ENCODE peak calls at places on chromosome 13, in seven cellular contexts. Z is right lobe of liver, M is ovary, L is iris pigment epithelial cell, H is ELR, C is left colon, I is nephron progenitor cell. T is an unnamed sample.
A peak's percentile ranks its signal among the peaks of the same experiment; 100 is the strongest.

GRCh38 chr13:27792393-27793218 is at the start of gene GSX1:
- DNase-seq in L (peak; percentile 76), H (peak; percentile 53), Z (peak; percentile 75), C (peak; percentile 71), M (peak; percentile 70), I (peak; percentile 90), T (peak; percentile 75)

GRCh38 chr13:48155850-48156249 is 60.9 kb upstream of the MED4 start:
- DNase-seq in L (peak; percentile 82), M (no peak), H (peak; percentile 80), C (no peak), I (no peak), Z (no peak), T (no peak)

GRCh38 chr13:23159587-23160240 is 21.1 kb upstream of the SGCG start:
- DNase-seq in H (no peak), M (no peak), C (no peak), Z (no peak), L (no peak), I (peak; percentile 52), T (no peak)

GRCh38 chr13:30743319-30744055 is 8.1 kb downstream of the ALOX5AP start:
- DNase-seq in L (peak; percentile 99), H (peak; percentile 99), C (no peak), I (no peak), M (peak; percentile 60), Z (no peak), T (peak; percentile 42)

GRCh38 chr13:89169951-89170350 is 1498.8 kb downstream of the SLITRK5 start:
- DNase-seq in M (no peak), L (no peak), H (no peak), Z (no peak), C (no peak), I (no peak), T (no peak)

GRCh38 chr13:40640845-40641458 is 25.5 kb downstream of the FOXO1 start:
- DNase-seq in I (no peak), M (no peak), Z (no peak), H (no peak), C (no peak), L (no peak), T (no peak)

GRCh38 chr13:33218020-33218419 is 67.5 kb downstream of the STARD13 start:
- DNase-seq in M (no peak), C (no peak), I (no peak), Z (no peak), L (peak; percentile 89), H (peak; percentile 45), T (no peak)

GRCh38 chr13:81917829-81918228 is 1576.9 kb upstream of the SPRY2 start:
- DNase-seq in L (no peak), H (no peak), M (no peak), I (no peak), C (no peak), Z (no peak), T (no peak)

GRCh38 chr13:83577183-83577582 is 305.1 kb downstream of the SLITRK1 start:
- DNase-seq in C (no peak), Z (no peak), H (no peak), I (no peak), L (no peak), M (no peak), T (no peak)

GRCh38 chr13:58883405-58883804 is 1251.9 kb downstream of the PCDH17 start:
- DNase-seq in H (no peak), L (no peak), Z (no peak), I (no peak), M (no peak), C (no peak), T (no peak)

GRCh38 chr13:26168276-26168814 is 53.8 kb downstream of the RNF6 start:
- DNase-seq in H (peak; percentile 37), I (no peak), L (peak; percentile 91), Z (no peak), C (no peak), M (no peak), T (no peak)

GRCh38 chr13:47519626-47520025 is 481.4 kb downstream of the SUCLA2 start:
- DNase-seq in Z (no peak), C (no peak), H (no peak), L (no peak), I (no peak), M (no peak), T (no peak)

GRCh38 chr13:72737033-72737432 is 9.3 kb downstream of the BORA start:
- DNase-seq in M (no peak), Z (no peak), C (no peak), H (no peak), L (no peak), I (no peak), T (no peak)

GRCh38 chr13:53953205-53953604 is 924.6 kb downstream of the OLFM4 start:
- DNase-seq in C (no peak), L (no peak), M (no peak), H (no peak), I (no peak), Z (no peak), T (no peak)

GRCh38 chr13:53159439-53159838 is 130.8 kb downstream of the OLFM4 start:
- DNase-seq in M (no peak), L (no peak), C (no peak), H (no peak), Z (no peak), I (no peak), T (no peak)

GRCh38 chr13:59318320-59318930 is 845.3 kb downstream of the DIAPH3 start:
- DNase-seq in Z (peak; percentile 65), H (peak; percentile 41), I (peak; percentile 90), L (peak; percentile 56), M (peak; percentile 36), C (peak; percentile 72), T (peak; percentile 81)

GRCh38 chr13:99980201-99981114 is 1.1 kb upstream of the ZIC2 start:
- DNase-seq in Z (peak; percentile 76), I (peak; percentile 83), L (peak; percentile 71), M (peak; percentile 70), C (peak; percentile 75), H (peak; percentile 77), T (peak; percentile 67)

GRCh38 chr13:109955598-109955997 is 169.2 kb upstream of the IRS2 start:
- DNase-seq in M (no peak), C (no peak), H (no peak), Z (no peak), I (no peak), L (peak; percentile 84), T (no peak)

GRCh38 chr13:111045170-111045569 is 69.9 kb upstream of the ARHGEF7 start:
- DNase-seq in L (no peak), Z (no peak), M (no peak), I (no peak), C (no peak), H (no peak), T (no peak)

GRCh38 chr13:71209217-71209616 is 657.8 kb downstream of the DACH1 start:
- DNase-seq in I (no peak), H (no peak), M (no peak), C (no peak), L (no peak), Z (no peak), T (no peak)

GRCh38 chr13:33132644-33133440 is 116.6 kb downstream of the KL start:
- DNase-seq in I (no peak), H (no peak), C (no peak), L (peak; percentile 84), Z (no peak), M (no peak), T (no peak)

GRCh38 chr13:94309997-94310842 is 169.3 kb downstream of the DCT start:
- DNase-seq in L (peak; percentile 85), C (no peak), Z (no peak), H (peak; percentile 95), I (no peak), M (no peak), T (no peak)

GRCh38 chr13:46721054-46721453 is 75.9 kb downstream of the ESD start:
- DNase-seq in M (peak; percentile 53), C (peak; percentile 64), Z (no peak), L (peak; percentile 57), H (peak; percentile 67), I (peak; percentile 53), T (peak; percentile 54)

GRCh38 chr13:40874138-40874776 is 84.8 kb downstream of the SLC25A15 start:
- DNase-seq in H (no peak), I (no peak), C (no peak), L (no peak), M (no peak), Z (no peak), T (no peak)

GRCh38 chr13:52955505-52955904 is 73.1 kb upstream of the OLFM4 start:
- DNase-seq in M (no peak), H (no peak), I (no peak), Z (no peak), L (no peak), C (no peak), T (no peak)

GRCh38 chr13:66922444-66922843 is 307.7 kb downstream of the PCDH9 start:
- DNase-seq in C (no peak), H (no peak), I (no peak), L (no peak), Z (no peak), M (no peak), T (no peak)

GRCh38 chr13:97945792-97946419 is 7.6 kb upstream of the IPO5 start:
- DNase-seq in I (no peak), H (peak; percentile 79), L (peak; percentile 19), M (no peak), C (no peak), Z (no peak), T (no peak)

GRCh38 chr13:112253631-112254030 is 122.5 kb upstream of the SPACA7 start:
- DNase-seq in I (no peak), H (no peak), M (no peak), L (no peak), Z (no peak), C (no peak), T (no peak)

GRCh38 chr13:51856027-51856736 is 5.6 kb upstream of the CCDC70 start:
- DNase-seq in C (peak; percentile 36), I (no peak), M (no peak), L (no peak), H (peak; percentile 30), Z (no peak), T (no peak)

GRCh38 chr13:91359071-91359470 is 11.6 kb downstream of the MIR17HG start:
- DNase-seq in L (no peak), H (no peak), C (no peak), M (no peak), Z (no peak), I (no peak), T (no peak)

GRCh38 chr13:41059466-41059865 is 1.8 kb upstream of the WBP4 start:
- DNase-seq in C (no peak), I (no peak), L (no peak), H (no peak), Z (no peak), M (no peak), T (no peak)

GRCh38 chr13:113857531-113858195 is 6.2 kb downstream of the GAS6 start:
- DNase-seq in Z (no peak), H (no peak), L (no peak), C (no peak), I (no peak), M (no peak), T (no peak)

GRCh38 chr13:35785563-35786327 is 309.3 kb upstream of the MAB21L1 start:
- DNase-seq in I (no peak), C (no peak), Z (no peak), L (no peak), M (no peak), H (no peak), T (no peak)

GRCh38 chr13:28067526-28067925 is 32.9 kb downstream of the FLT3 start:
- DNase-seq in C (no peak), Z (no peak), M (no peak), L (no peak), I (no peak), H (no peak), T (no peak)

T was measured in left cardiac atrium.